ENCODE peak calls at places on chromosomes 7 and 10, in eight cellular contexts. W, I, N, G, E, J, X and K are unnamed samples.

GRCh38 chr7:113404245-113404644 is 285.9 kb upstream of the SMIM30 start:
- DNase-seq in W (no peak), I (no peak), N (no peak), G (no peak), E (no peak), J (no peak), X (no peak), K (no peak)

GRCh38 chr10:95788830-95789229 is 32.9 kb downstream of the ENTPD1 start:
- DNase-seq in W (no peak), I (peak; percentile 36), N (no peak), G (no peak), E (peak; percentile 60), J (no peak), X (no peak), K (no peak)

GRCh38 chr10:35216303-35216905 is 89.8 kb downstream of the CREM start:
- DNase-seq in W (peak; percentile 8), I (peak; percentile 33), N (peak; percentile 20), G (no peak), E (no peak), J (no peak), X (no peak), K (peak; percentile 39)

GRCh38 chr10:118967160-118967559 is 62.4 kb upstream of the NANOS1 start:
- DNase-seq in W (no peak), I (no peak), N (no peak), G (no peak), E (no peak), J (no peak), X (no peak), K (no peak)

GRCh38 chr7:158407581-158408331 is 179.9 kb downstream of the PTPRN2 start:
- DNase-seq in W (peak; percentile 5), I (no peak), N (no peak), G (no peak), E (no peak), J (no peak), X (no peak), K (no peak)

GRCh38 chr7:114865564-114865963 is 56.3 kb upstream of the MDFIC start:
- DNase-seq in W (peak; percentile 35), I (peak; percentile 64), N (peak; percentile 11), G (no peak), E (no peak), J (peak; percentile 31), X (peak; percentile 41), K (peak; percentile 49)

GRCh38 chr7:112122835-112123234 is 83.4 kb downstream of the DOCK4 start:
- DNase-seq in W (no peak), I (no peak), N (no peak), G (no peak), E (no peak), J (no peak), X (no peak), K (no peak)

GRCh38 chr10:21212275-21212674 is 313.2 kb downstream of the SKIDA1 start:
- DNase-seq in W (no peak), I (no peak), N (no peak), G (no peak), E (no peak), J (no peak), X (no peak), K (no peak)

GRCh38 chr10:13613519-13613918 is 26.8 kb downstream of the PRPF18 start:
- DNase-seq in W (no peak), I (peak; percentile 60), N (no peak), G (no peak), E (no peak), J (no peak), X (no peak), K (no peak)

GRCh38 chr7:45384499-45384898 is 189.7 kb upstream of the ADCY1 start:
- DNase-seq in W (no peak), I (no peak), N (no peak), G (no peak), E (no peak), J (no peak), X (no peak), K (no peak)

GRCh38 chr10:27944005-27944404 is 54.9 kb downstream of the ODAD2 start:
- DNase-seq in W (no peak), I (no peak), N (no peak), G (no peak), E (no peak), J (no peak), X (no peak), K (no peak)

GRCh38 chr10:50396491-50397311 is 145.4 kb upstream of the ASAH2 start:
- DNase-seq in W (no peak), I (no peak), N (no peak), G (no peak), E (peak; percentile 36), J (no peak), X (no peak), K (no peak)

GRCh38 chr7:101818699-101819071 is 1.3 kb downstream of the CUX1 start:
- DNase-seq in W (no peak), I (no peak), N (no peak), G (no peak), E (no peak), J (no peak), X (no peak), K (no peak)

GRCh38 chr10:23281044-23281433 is 63.6 kb downstream of the C10orf67 start:
- DNase-seq in W (no peak), I (no peak), N (no peak), G (no peak), E (no peak), J (no peak), X (no peak), K (no peak)

GRCh38 chr10:80410122-80410521 is 1.8 kb downstream of the PRXL2A start:
- DNase-seq in W (no peak), I (peak; percentile 64), N (no peak), G (no peak), E (no peak), J (no peak), X (no peak), K (no peak)

GRCh38 chr7:34247468-34247867 is 342.1 kb downstream of the BMPER start:
- DNase-seq in W (no peak), I (no peak), N (no peak), G (no peak), E (peak; percentile 35), J (no peak), X (no peak), K (no peak)

GRCh38 chr10:44017483-44018145 is 367.3 kb downstream of the CXCL12 start:
- DNase-seq in W (no peak), I (no peak), N (no peak), G (no peak), E (no peak), J (no peak), X (no peak), K (peak; percentile 43)

GRCh38 chr7:16954326-16954725 is 72.5 kb upstream of the AGR3 start:
- DNase-seq in W (no peak), I (peak; percentile 31), N (no peak), G (no peak), E (peak; percentile 18), J (no peak), X (no peak), K (no peak)

GRCh38 chr7:621572-622285 is 102.1 kb upstream of the PDGFA start:
- DNase-seq in W (peak; percentile 69), I (no peak), N (no peak), G (no peak), E (no peak), J (no peak), X (no peak), K (no peak)

GRCh38 chr10:47028466-47028865 is 117.2 kb downstream of the PTPN20 start:
- DNase-seq in W (no peak), I (no peak), N (no peak), G (no peak), E (no peak), J (no peak), X (no peak), K (no peak)

GRCh38 chr7:24703296-24703695 is 54.0 kb downstream of the GSDME start:
- DNase-seq in W (no peak), I (no peak), N (no peak), G (no peak), E (peak; percentile 36), J (no peak), X (no peak), K (no peak)

GRCh38 chr7:145732521-145732920 is 384.1 kb upstream of the CNTNAP2 start:
- DNase-seq in W (no peak), I (no peak), N (no peak), G (no peak), E (no peak), J (no peak), X (no peak), K (no peak)

GRCh38 chr10:124589491-124590006 is 127.9 kb downstream of the LHPP start:
- DNase-seq in W (no peak), I (no peak), N (no peak), G (no peak), E (no peak), J (no peak), X (no peak), K (peak; percentile 79)

GRCh38 chr7:125046767-125047166 is 117.1 kb upstream of the POT1 start:
- DNase-seq in W (no peak), I (no peak), N (no peak), G (no peak), E (no peak), J (no peak), X (no peak), K (no peak)

GRCh38 chr10:72002354-72003295 is 38.4 kb downstream of the CHST3 start:
- DNase-seq in W (no peak), I (no peak), N (no peak), G (no peak), E (no peak), J (no peak), X (no peak), K (no peak)

GRCh38 chr7:17402628-17403278 is 104.3 kb downstream of the AHR start:
- DNase-seq in W (no peak), I (no peak), N (no peak), G (no peak), E (no peak), J (no peak), X (no peak), K (no peak)